ENCODE peak calls at places on chromosomes 1 and 21, in four cellular contexts. One of them, this sample, is unnamed.

GRCh38 chr1:92476071-92476607 is 10.6 kb downstream of the GFI1 start:
- DNase-seq in fibroblast of lung: no peak
- DNase-seq in SK-N-SH: no peak
- DNase-seq in PC-9: no peak
- DNase-seq in this sample: no peak

GRCh38 chr1:113975211-113975895 is 3.9 kb upstream of the OLFML3 start:
- DNase-seq in SK-N-SH: no peak
- DNase-seq in fibroblast of lung: no peak
- DNase-seq in PC-9: no peak
- DNase-seq in this sample: no peak

GRCh38 chr1:55827350-55827749 is 612.2 kb upstream of the USP24 start:
- DNase-seq in SK-N-SH: no peak
- DNase-seq in fibroblast of lung: peak; percentile 96
- DNase-seq in PC-9: peak; percentile 17
- DNase-seq in this sample: no peak

GRCh38 chr1:175343945-175344344 is 151.4 kb upstream of the KIAA0040 start:
- DNase-seq in PC-9: no peak
- DNase-seq in SK-N-SH: no peak
- DNase-seq in fibroblast of lung: no peak
- DNase-seq in this sample: no peak

GRCh38 chr1:114043548-114043947 is 64.3 kb downstream of the OLFML3 start:
- DNase-seq in SK-N-SH: no peak
- DNase-seq in PC-9: no peak
- DNase-seq in fibroblast of lung: no peak
- DNase-seq in this sample: no peak

GRCh38 chr1:225882008-225882698 is at the start of gene TMEM63A:
- DNase-seq in SK-N-SH: peak; percentile 93
- DNase-seq in fibroblast of lung: peak; percentile 85
- DNase-seq in PC-9: peak; percentile 95
- DNase-seq in this sample: peak; percentile 69

GRCh38 chr1:212794561-212795014 is 2.9 kb downstream of the TATDN3 start:
- DNase-seq in fibroblast of lung: no peak
- DNase-seq in PC-9: no peak
- DNase-seq in SK-N-SH: no peak
- DNase-seq in this sample: no peak

GRCh38 chr21:29641635-29642550 is 297.9 kb downstream of the GRIK1 start:
- DNase-seq in SK-N-SH: no peak
- DNase-seq in PC-9: no peak
- DNase-seq in fibroblast of lung: no peak
- DNase-seq in this sample: no peak

GRCh38 chr1:203038217-203038741 is 12.0 kb downstream of the PPFIA4 start:
- DNase-seq in fibroblast of lung: peak; percentile 69
- DNase-seq in PC-9: peak; percentile 18
- DNase-seq in SK-N-SH: no peak
- DNase-seq in this sample: peak; percentile 76

GRCh38 chr1:10692401-10693021 is 103.9 kb downstream of the CASZ1 start:
- DNase-seq in PC-9: peak; percentile 65
- DNase-seq in SK-N-SH: peak; percentile 74
- DNase-seq in fibroblast of lung: no peak
- DNase-seq in this sample: no peak

GRCh38 chr1:54309631-54310366 is 96.4 kb downstream of the SSBP3 start:
- DNase-seq in SK-N-SH: no peak
- DNase-seq in PC-9: no peak
- DNase-seq in fibroblast of lung: no peak
- DNase-seq in this sample: no peak

GRCh38 chr21:27339902-27340301 is 373.0 kb upstream of the ADAMTS5 start:
- DNase-seq in SK-N-SH: peak; percentile 38
- DNase-seq in PC-9: no peak
- DNase-seq in fibroblast of lung: peak; percentile 94
- DNase-seq in this sample: no peak

GRCh38 chr1:2474933-2475371 is 1.1 kb upstream of the PLCH2 start:
- DNase-seq in PC-9: peak; percentile 35
- DNase-seq in SK-N-SH: peak; percentile 96
- DNase-seq in fibroblast of lung: no peak
- DNase-seq in this sample: no peak

GRCh38 chr1:196196486-196196885 is 411.8 kb downstream of the KCNT2 start:
- DNase-seq in fibroblast of lung: no peak
- DNase-seq in SK-N-SH: no peak
- DNase-seq in PC-9: no peak
- DNase-seq in this sample: no peak

GRCh38 chr1:237244778-237245177 is 202.8 kb downstream of the RYR2 start:
- DNase-seq in SK-N-SH: no peak
- DNase-seq in fibroblast of lung: no peak
- DNase-seq in PC-9: no peak
- DNase-seq in this sample: no peak

GRCh38 chr1:47198214-47198613 is 8.4 kb upstream of the PDZK1IP1 start:
- DNase-seq in PC-9: no peak
- DNase-seq in fibroblast of lung: no peak
- DNase-seq in SK-N-SH: no peak
- DNase-seq in this sample: no peak

GRCh38 chr1:206664740-206665139 is 20.0 kb upstream of the MAPKAPK2 start:
- DNase-seq in PC-9: no peak
- DNase-seq in fibroblast of lung: no peak
- DNase-seq in SK-N-SH: no peak
- DNase-seq in this sample: no peak

GRCh38 chr1:195141294-195141693 is 1466.9 kb downstream of the KCNT2 start:
- DNase-seq in SK-N-SH: no peak
- DNase-seq in fibroblast of lung: peak; percentile 0
- DNase-seq in PC-9: no peak
- DNase-seq in this sample: no peak

GRCh38 chr1:8814870-8815269 is 2.6 kb downstream of the RERE start:
- DNase-seq in fibroblast of lung: no peak
- DNase-seq in PC-9: no peak
- DNase-seq in SK-N-SH: peak; percentile 33
- DNase-seq in this sample: no peak

GRCh38 chr1:182679684-182680083 is 4.7 kb downstream of the RGS8 start:
- DNase-seq in fibroblast of lung: no peak
- DNase-seq in PC-9: no peak
- DNase-seq in SK-N-SH: no peak
- DNase-seq in this sample: no peak

GRCh38 chr1:153357853-153358690 is at the start of gene S100A9:
- DNase-seq in PC-9: no peak
- DNase-seq in fibroblast of lung: no peak
- DNase-seq in SK-N-SH: no peak
- DNase-seq in this sample: no peak

GRCh38 chr21:34865922-34866271 is 183.2 kb downstream of the RUNX1 start:
- DNase-seq in PC-9: peak; percentile 69
- DNase-seq in fibroblast of lung: no peak
- DNase-seq in SK-N-SH: no peak
- DNase-seq in this sample: no peak

GRCh38 chr1:163872067-163872466 is 550.3 kb downstream of the NUF2 start:
- DNase-seq in PC-9: no peak
- DNase-seq in fibroblast of lung: peak; percentile 15
- DNase-seq in SK-N-SH: no peak
- DNase-seq in this sample: no peak

GRCh38 chr1:94553323-94553730 is 11.8 kb upstream of the F3 start:
- DNase-seq in PC-9: no peak
- DNase-seq in fibroblast of lung: no peak
- DNase-seq in SK-N-SH: no peak
- DNase-seq in this sample: no peak

GRCh38 chr1:93042134-93042821 is 36.8 kb upstream of the MTF2 start:
- DNase-seq in fibroblast of lung: no peak
- DNase-seq in PC-9: no peak
- DNase-seq in SK-N-SH: no peak
- DNase-seq in this sample: no peak

GRCh38 chr1:12690156-12690555 is 25.8 kb upstream of the AADACL3 start:
- DNase-seq in SK-N-SH: no peak
- DNase-seq in PC-9: no peak
- DNase-seq in fibroblast of lung: no peak
- DNase-seq in this sample: no peak

GRCh38 chr1:200302192-200302892 is 107.5 kb downstream of the ZNF281 start:
- DNase-seq in PC-9: peak; percentile 36
- DNase-seq in fibroblast of lung: peak; percentile 58
- DNase-seq in SK-N-SH: peak; percentile 66
- DNase-seq in this sample: no peak

GRCh38 chr1:227576152-227576551 is 12.8 kb downstream of the ZNF678 start:
- DNase-seq in fibroblast of lung: peak; percentile 39
- DNase-seq in SK-N-SH: no peak
- DNase-seq in PC-9: no peak
- DNase-seq in this sample: no peak

GRCh38 chr1:61043010-61043820 is 39.1 kb upstream of the NFIA start:
- DNase-seq in fibroblast of lung: peak; percentile 78
- DNase-seq in SK-N-SH: peak; percentile 55
- DNase-seq in PC-9: peak; percentile 90
- DNase-seq in this sample: peak; percentile 94

GRCh38 chr1:212916395-212917133 is 33.8 kb upstream of the VASH2 start:
- DNase-seq in SK-N-SH: no peak
- DNase-seq in PC-9: no peak
- DNase-seq in fibroblast of lung: peak; percentile 18
- DNase-seq in this sample: no peak

GRCh38 chr1:168081373-168082007 is 55.2 kb downstream of the GPR161 start:
- DNase-seq in SK-N-SH: no peak
- DNase-seq in PC-9: no peak
- DNase-seq in fibroblast of lung: peak; percentile 81
- DNase-seq in this sample: peak; percentile 71

GRCh38 chr1:176885756-176886155 is 278.8 kb downstream of the ASTN1 start:
- DNase-seq in fibroblast of lung: no peak
- DNase-seq in PC-9: no peak
- DNase-seq in SK-N-SH: no peak
- DNase-seq in this sample: no peak

GRCh38 chr1:22290157-22290556 is 147.3 kb upstream of the WNT4 start:
- DNase-seq in SK-N-SH: no peak
- DNase-seq in fibroblast of lung: no peak
- DNase-seq in PC-9: no peak
- DNase-seq in this sample: no peak

GRCh38 chr1:97903626-97904025 is 17.2 kb downstream of the DPYD start:
- DNase-seq in fibroblast of lung: peak; percentile 70
- DNase-seq in PC-9: no peak
- DNase-seq in SK-N-SH: no peak
- DNase-seq in this sample: no peak

GRCh38 chr1:111795401-111795800 is 39.7 kb downstream of the DDX20 start:
- DNase-seq in SK-N-SH: no peak
- DNase-seq in fibroblast of lung: no peak
- DNase-seq in PC-9: no peak
- DNase-seq in this sample: no peak
- TF ChIP-seq CTCF in SK-N-SH: no peak
- TF ChIP-seq CTCF in fibroblast of lung: no peak
- TF ChIP-seq CTCF in PC-9: no peak
- TF ChIP-seq CTCF in this sample: no peak

DNA sequence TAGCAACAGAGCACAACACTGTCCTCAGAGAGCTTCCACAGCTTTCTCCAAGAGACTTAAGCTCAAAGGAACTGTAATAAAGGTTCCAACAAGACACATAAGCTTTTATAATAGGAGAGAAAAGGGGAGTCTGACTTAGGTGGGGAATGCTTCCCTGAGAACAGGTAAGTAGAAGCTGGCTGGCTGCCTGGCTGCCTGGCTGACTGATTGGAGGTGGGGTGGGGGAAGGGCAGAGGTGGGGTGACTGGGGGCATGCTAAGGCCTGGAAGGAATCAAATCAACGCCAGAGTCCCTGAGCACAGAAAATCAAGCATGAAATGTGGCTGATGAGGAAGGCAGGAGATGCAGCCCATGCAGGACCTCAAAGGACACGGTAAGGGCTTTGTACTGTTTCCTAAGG is 45.8 kb downstream of the DMAP1 start:
- DNase-seq in fibroblast of lung: no peak
- DNase-seq in SK-N-SH: no peak
- DNase-seq in PC-9: no peak
- DNase-seq in this sample: no peak
- H3K27ac ChIP-seq in fibroblast of lung: no peak overlapping the region
- H3K27ac ChIP-seq in SK-N-SH: no peak overlapping the region
- H3K27ac ChIP-seq in PC-9: no peak overlapping the region
- H3K27ac ChIP-seq in this sample: no peak overlapping the region

DNA sequence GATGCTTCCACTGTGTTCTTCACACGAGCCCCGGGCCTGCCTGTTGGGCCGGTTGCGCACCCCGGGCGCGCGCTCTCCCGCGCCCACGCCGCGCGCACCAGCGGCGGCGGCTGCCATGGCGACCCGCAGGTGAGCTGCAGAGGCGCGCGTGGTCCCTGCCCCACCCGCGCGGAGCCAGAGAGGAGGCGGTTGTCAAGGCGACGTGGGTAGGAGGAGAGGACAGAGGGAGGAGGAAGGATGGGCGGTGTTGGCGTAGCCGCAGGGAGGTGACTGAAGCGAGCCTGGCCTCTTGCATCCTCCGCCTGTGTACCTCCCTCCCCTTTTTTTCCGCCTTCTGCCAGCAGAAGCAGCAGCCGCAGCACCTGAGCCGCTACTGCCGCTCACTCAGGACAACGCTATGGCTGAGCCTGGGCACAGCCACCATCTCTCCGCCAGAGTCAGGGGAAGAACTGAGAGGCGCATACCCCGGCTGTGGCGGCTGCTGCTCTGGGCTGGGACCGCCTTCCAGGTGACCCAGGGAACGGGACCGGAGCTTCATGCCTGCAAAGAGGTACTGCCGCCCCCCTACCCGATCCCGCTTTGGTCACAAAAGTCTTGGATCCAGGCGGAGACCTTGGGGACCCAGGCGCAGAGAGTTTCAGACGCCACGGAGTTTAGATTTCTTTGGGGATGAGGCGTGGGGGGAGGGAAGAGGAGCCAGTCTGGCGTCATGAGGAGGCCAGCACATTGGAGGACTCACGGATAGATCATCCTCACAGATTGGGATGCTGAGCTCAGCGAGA is at the start of gene ELAPOR1:
- DNase-seq in PC-9: no peak
- DNase-seq in fibroblast of lung: no peak
- DNase-seq in SK-N-SH: peak; percentile 74
- DNase-seq in this sample: peak; percentile 74
- H3K4me3 ChIP-seq in PC-9: no peak within 1 kb of the TSS
- H3K4me3 ChIP-seq in fibroblast of lung: peak within 1 kb of the TSS; percentile 8
- H3K4me3 ChIP-seq in SK-N-SH: peak within 1 kb of the TSS; percentile 50
- H3K4me3 ChIP-seq in this sample: peak within 1 kb of the TSS; percentile 60

DNA sequence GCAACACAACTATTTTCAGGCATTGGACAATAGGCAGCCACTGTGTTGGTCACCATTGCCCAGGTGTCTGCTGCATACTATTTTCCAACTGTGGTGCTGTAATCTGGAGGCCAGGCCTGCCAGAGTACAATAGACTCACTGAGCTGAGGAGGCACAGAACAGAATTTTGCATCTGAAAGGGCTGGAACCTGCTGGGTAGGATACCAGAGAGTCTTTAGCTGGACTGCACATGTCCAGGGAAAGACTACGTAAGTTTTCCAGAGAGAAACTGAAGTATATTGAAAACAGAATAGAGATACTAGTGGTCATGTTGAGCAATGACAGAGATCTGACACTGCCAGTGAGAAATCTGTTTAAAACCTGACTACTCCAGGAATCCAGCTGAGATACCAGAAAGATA is 200.8 kb downstream of the RASAL2 start:
- DNase-seq in PC-9: no peak
- DNase-seq in fibroblast of lung: no peak
- DNase-seq in SK-N-SH: no peak
- DNase-seq in this sample: no peak
- TF ChIP-seq CTCF in PC-9: no peak
- TF ChIP-seq CTCF in fibroblast of lung: no peak
- TF ChIP-seq CTCF in SK-N-SH: peak; percentile 7
- TF ChIP-seq CTCF in this sample: no peak

DNA sequence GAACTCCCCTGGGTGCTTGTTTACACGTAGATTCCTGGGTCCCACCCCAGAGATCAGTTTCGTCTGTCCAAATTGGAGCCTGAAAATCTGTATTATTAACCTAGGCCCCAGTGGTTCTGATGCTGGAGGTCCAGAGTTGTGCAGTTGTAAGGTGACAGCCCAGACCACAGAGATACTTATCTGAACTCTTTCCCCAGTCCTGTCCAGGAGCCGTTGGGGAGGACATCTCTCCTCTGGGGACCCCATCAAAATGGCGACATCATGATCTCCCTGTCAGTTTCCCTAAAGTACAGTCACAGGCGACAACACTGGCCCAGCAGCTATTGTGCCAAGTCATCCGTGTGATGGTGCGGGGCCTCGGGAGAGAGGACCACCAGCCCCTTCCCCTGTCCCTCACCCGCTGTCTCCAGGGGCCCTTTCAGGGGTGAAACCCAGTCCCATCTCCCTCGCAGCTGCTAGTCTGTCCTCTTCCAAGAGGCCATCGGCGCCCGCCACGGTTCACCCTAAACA is 743 bp upstream of the EFHD2 start:
- DNase-seq in SK-N-SH: no peak
- DNase-seq in fibroblast of lung: no peak
- DNase-seq in PC-9: no peak
- DNase-seq in this sample: no peak
- H3K27ac ChIP-seq in SK-N-SH: no peak overlapping the region
- H3K27ac ChIP-seq in fibroblast of lung: peak overlapping the region; percentile 34
- H3K27ac ChIP-seq in PC-9: no peak overlapping the region
- H3K27ac ChIP-seq in this sample: peak overlapping the region; percentile 23

This sample was measured in ascending aorta.